ENCODE peak calls at places on chromosome 18, in four cellular contexts. K, J, P and X are unnamed samples.
A peak's percentile ranks its signal among the peaks of the same experiment; 100 is the strongest.

GRCh38 chr18:50819027-50819726 is 639 bp downstream of the MRO start:
- DNase-seq in J (no peak), K (no peak), P (peak; percentile 52), X (peak; percentile 34)

GRCh38 chr18:47595816-47596501 is 334.5 kb downstream of the SMAD2 start:
- DNase-seq in J (peak; percentile 52), P (peak; percentile 7), K (no peak), X (peak; percentile 42)

GRCh38 chr18:48777026-48777736 is 173.6 kb downstream of the SMAD7 start:
- DNase-seq in J (no peak), P (peak; percentile 35), K (no peak), X (peak; percentile 55)

GRCh38 chr18:23585007-23585871 is 1.1 kb downstream of the NPC1 start:
- DNase-seq in K (no peak), J (no peak), P (peak; percentile 47), X (no peak)

GRCh38 chr18:62420151-62420512 is 95.0 kb downstream of the TNFRSF11A start:
- DNase-seq in J (peak; percentile 54), K (no peak), P (no peak), X (no peak)

GRCh38 chr18:13332874-13333273 is 114.3 kb downstream of the LDLRAD4 start:
- DNase-seq in K (no peak), P (no peak), J (no peak), X (no peak)

GRCh38 chr18:6757966-6758365 is 28.4 kb downstream of the ARHGAP28 start:
- DNase-seq in P (no peak), J (no peak), K (no peak), X (no peak)

GRCh38 chr18:377088-377487 is 109.2 kb upstream of the THOC1 start:
- DNase-seq in P (no peak), K (no peak), J (no peak), X (no peak)

GRCh38 chr18:79393626-79394401 is 1.9 kb upstream of the NFATC1 start:
- DNase-seq in J (peak; percentile 98), P (peak; percentile 64), K (no peak), X (peak; percentile 82)

GRCh38 chr18:45167631-45168225 is 447.5 kb upstream of the SLC14A2 start:
- DNase-seq in P (no peak), K (no peak), J (no peak), X (no peak)

GRCh38 chr18:2881490-2882195 is 34.8 kb downstream of the EMILIN2 start:
- DNase-seq in J (peak; percentile 93), K (no peak), P (no peak), X (no peak)

GRCh38 chr18:77177009-77177408 is 44.4 kb upstream of the MBP start:
- DNase-seq in K (no peak), P (no peak), J (no peak), X (no peak)

GRCh38 chr18:11577271-11578112 is 31.9 kb upstream of the SLC35G4 start:
- DNase-seq in J (no peak), P (no peak), K (no peak), X (no peak)

GRCh38 chr18:32152705-32153448 is 37.0 kb upstream of the MEP1B start:
- DNase-seq in J (no peak), K (no peak), P (no peak), X (no peak)

GRCh38 chr18:79588636-79589481 is 90.7 kb upstream of the CTDP1 start:
- DNase-seq in K (no peak), P (no peak), J (peak; percentile 95), X (peak; percentile 32)